ENCODE peak calls at places on chromosomes 4 and X, in seven cellular contexts. S is IMR-90, T is uterus, Q is coronary artery, V is heart right ventricle, A is fibroblast of lung, H is BE2C. L is an unnamed sample.

GRCh38 chrX:72107320-72107719 is 24.4 kb downstream of the RTL5 start:
- DNase-seq in V (no peak), H (peak; percentile 59), A (no peak), Q (no peak), S (peak; percentile 41), T (no peak), L (peak; percentile 75)

GRCh38 chrX:69179380-69179911 is 14.2 kb upstream of the PJA1 start:
- DNase-seq in T (peak; percentile 60), S (peak; percentile 29), Q (no peak), H (peak; percentile 62), A (peak; percentile 24), V (no peak), L (no peak)

GRCh38 chr4:86185659-86186058 is 174.2 kb downstream of the MAPK10 start:
- DNase-seq in H (no peak), T (no peak), A (no peak), V (no peak), S (no peak), Q (no peak), L (no peak)

GRCh38 chr4:25672756-25673155 is 17.1 kb downstream of the SLC34A2 start:
- DNase-seq in T (no peak), V (no peak), S (no peak), Q (no peak), H (no peak), A (no peak), L (no peak)

GRCh38 chr4:64465263-64465662 is 56.0 kb upstream of the TECRL start:
- DNase-seq in V (no peak), T (no peak), H (no peak), Q (no peak), A (no peak), S (no peak), L (no peak)

GRCh38 chrX:41293269-41293668 is 40.7 kb upstream of the DDX3X start:
- DNase-seq in A (no peak), Q (no peak), H (peak; percentile 20), S (no peak), V (no peak), T (no peak), L (no peak)

GRCh38 chr4:117971406-117971805 is 62.9 kb upstream of the NDST3 start:
- DNase-seq in A (no peak), V (no peak), T (no peak), Q (no peak), H (no peak), S (no peak), L (no peak)

GRCh38 chr4:6391852-6392188 is 80.6 kb downstream of the PPP2R2C start:
- DNase-seq in T (no peak), V (no peak), S (no peak), A (no peak), Q (no peak), H (no peak), L (peak; percentile 89)

GRCh38 chr4:75142850-75143249 is 209.9 kb downstream of the PARM1 start:
- DNase-seq in H (no peak), V (no peak), Q (no peak), T (no peak), A (no peak), S (peak; percentile 12), L (no peak)

GRCh38 chr4:168674077-168674747 is 177.4 kb downstream of the PALLD start:
- DNase-seq in A (peak; percentile 82), S (peak; percentile 65), V (no peak), H (peak; percentile 42), T (peak; percentile 49), Q (no peak), L (peak; percentile 38)

GRCh38 chr4:21134994-21135393 is 434.7 kb downstream of the PACRGL start:
- DNase-seq in T (no peak), H (no peak), S (no peak), A (peak; percentile 8), Q (no peak), V (no peak), L (peak; percentile 41)

GRCh38 chrX:47637546-47638195 is 7.9 kb upstream of the CFP start:
- DNase-seq in Q (no peak), V (peak; percentile 32), T (no peak), A (no peak), S (no peak), H (no peak), L (peak; percentile 63)

GRCh38 chrX:88325634-88326033 is 421.4 kb upstream of the CPXCR1 start:
- DNase-seq in H (no peak), T (no peak), Q (no peak), S (no peak), A (no peak), V (no peak), L (no peak)

GRCh38 chr4:27149541-27150212 is 289.0 kb downstream of the STIM2 start:
- DNase-seq in H (no peak), V (no peak), A (peak; percentile 7), T (no peak), Q (no peak), S (peak; percentile 37), L (peak; percentile 20)

GRCh38 chr4:169231647-169232262 is 39.0 kb downstream of the SH3RF1 start:
- DNase-seq in S (no peak), H (no peak), V (no peak), A (no peak), T (no peak), Q (no peak), L (peak; percentile 96)

GRCh38 chrX:102155806-102156179 is at the start of gene BEX5:
- DNase-seq in H (peak; percentile 21), S (no peak), V (peak; percentile 27), T (peak; percentile 62), Q (peak; percentile 74), A (no peak), L (peak; percentile 57)

DNA sequence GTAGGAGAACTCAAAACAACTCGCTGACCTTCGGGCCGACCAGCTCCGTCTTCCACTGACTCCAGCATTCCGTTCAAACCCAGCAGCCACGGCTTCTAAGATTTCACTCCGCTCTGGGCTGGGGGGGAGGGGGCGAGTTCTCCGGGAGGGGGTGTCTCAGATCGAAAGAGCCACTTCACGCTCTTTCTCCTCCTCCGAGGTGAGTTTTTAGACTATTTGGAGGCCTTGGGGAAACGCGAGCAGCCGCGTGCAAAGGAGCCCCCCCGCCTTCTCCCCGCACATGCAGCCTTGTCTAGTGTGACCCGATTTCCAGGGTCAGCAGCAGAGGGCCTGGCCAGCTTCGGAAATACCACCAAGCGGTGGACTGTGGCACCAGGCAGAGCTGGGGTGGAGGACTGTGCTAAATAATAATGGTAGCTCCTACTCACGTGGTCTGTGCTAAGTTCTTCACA is 79.2 kb upstream of the BCOR start:
- DNase-seq in H (no peak), T (peak; percentile 37), S (no peak), A (no peak), V (peak; percentile 28), Q (no peak), L (no peak)
- H3K4me3 ChIP-seq in H (peak overlapping the region; percentile 59), T (peak overlapping the region; percentile 40), S (no peak overlapping the region), A (peak overlapping the region; percentile 59), V (peak overlapping the region; percentile 65), Q (peak overlapping the region; percentile 77), L (peak overlapping the region; percentile 33)

GRCh38 chr4:144659493-144659892 is 13.5 kb downstream of the HHIP start:
- DNase-seq in A (no peak), V (no peak), T (no peak), Q (no peak), H (no peak), S (no peak), L (no peak)
- H3K4me3 ChIP-seq in A (no peak overlapping the region), V (no peak overlapping the region), T (no peak overlapping the region), Q (no peak overlapping the region), H (no peak overlapping the region), S (no peak overlapping the region), L (no peak overlapping the region)

GRCh38 chr4:98997176-98997575 is 1.7 kb downstream of the METAP1 start:
- DNase-seq in V (no peak), S (no peak), A (no peak), Q (no peak), H (no peak), T (no peak), L (peak; percentile 64)

GRCh38 chr4:98994474-98995182 is 893 bp upstream of the METAP1 start:
- DNase-seq in H (no peak), V (no peak), Q (no peak), T (no peak), S (peak; percentile 8), A (no peak), L (peak; percentile 29)

GRCh38 chr4:98993419-98994071 is 2.0 kb upstream of the METAP1 start:
- DNase-seq in S (no peak), T (peak; percentile 19), V (peak; percentile 37), Q (no peak), H (no peak), A (no peak), L (no peak)

GRCh38 chr4:98995183-98996055 is at the start of gene METAP1:
- DNase-seq in S (peak; percentile 92), H (peak; percentile 95), T (peak; percentile 95), A (peak; percentile 91), V (peak; percentile 94), Q (peak; percentile 94), L (peak; percentile 91)

DNA sequence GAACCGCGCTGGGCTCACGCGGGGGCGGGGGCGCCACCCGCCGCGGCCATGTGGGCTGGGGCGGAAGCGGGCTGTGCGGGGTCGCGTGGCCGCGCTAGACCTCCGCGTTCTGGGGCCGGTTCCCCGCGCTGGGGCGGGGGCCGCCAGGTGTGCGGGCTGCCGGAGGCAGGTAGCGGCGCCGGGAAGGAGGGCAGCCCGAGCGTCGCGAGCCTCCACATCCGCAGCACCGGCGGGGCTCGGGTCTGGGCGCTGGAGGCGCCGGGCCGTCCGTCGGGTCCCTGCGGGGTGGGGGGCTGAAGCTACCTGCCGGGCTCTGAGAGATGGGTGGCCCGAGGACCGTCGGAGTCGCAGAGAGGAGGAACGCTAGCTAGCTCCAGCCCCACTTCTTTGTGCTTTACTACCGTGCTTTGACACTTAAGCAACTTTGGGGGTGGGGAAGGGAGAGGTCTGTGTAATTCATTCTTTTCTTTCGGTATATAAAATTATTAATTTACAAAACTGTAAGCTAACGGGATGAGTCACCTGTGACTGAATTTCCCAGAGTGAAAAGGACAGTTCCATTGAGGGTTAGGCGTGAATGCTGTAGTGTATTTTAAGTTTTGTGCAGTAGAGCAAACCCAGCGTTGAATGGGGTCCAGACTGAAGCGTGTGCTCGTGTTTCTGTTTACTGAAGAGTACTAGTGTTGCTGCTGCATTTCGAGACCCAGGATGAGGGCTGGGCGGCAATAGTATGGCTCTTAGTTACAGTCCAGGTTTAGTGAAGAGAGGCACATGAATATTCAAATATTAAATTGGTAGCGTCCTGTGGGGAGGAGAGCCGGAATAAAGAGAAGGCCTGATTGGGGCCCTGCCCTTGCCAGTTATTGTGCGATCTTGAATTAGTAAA is 778 bp downstream of the METAP1 start:
- DNase-seq in A (peak; percentile 44), V (no peak), S (peak; percentile 55), T (no peak), H (no peak), Q (no peak), L (peak; percentile 56)
- H3K4me3 ChIP-seq in A (peak overlapping the region; percentile 69), V (peak overlapping the region; percentile 96), S (peak overlapping the region; percentile 98), T (peak overlapping the region; percentile 73), H (peak overlapping the region; percentile 65), Q (peak overlapping the region; percentile 84), L (peak overlapping the region; percentile 92)

DNA sequence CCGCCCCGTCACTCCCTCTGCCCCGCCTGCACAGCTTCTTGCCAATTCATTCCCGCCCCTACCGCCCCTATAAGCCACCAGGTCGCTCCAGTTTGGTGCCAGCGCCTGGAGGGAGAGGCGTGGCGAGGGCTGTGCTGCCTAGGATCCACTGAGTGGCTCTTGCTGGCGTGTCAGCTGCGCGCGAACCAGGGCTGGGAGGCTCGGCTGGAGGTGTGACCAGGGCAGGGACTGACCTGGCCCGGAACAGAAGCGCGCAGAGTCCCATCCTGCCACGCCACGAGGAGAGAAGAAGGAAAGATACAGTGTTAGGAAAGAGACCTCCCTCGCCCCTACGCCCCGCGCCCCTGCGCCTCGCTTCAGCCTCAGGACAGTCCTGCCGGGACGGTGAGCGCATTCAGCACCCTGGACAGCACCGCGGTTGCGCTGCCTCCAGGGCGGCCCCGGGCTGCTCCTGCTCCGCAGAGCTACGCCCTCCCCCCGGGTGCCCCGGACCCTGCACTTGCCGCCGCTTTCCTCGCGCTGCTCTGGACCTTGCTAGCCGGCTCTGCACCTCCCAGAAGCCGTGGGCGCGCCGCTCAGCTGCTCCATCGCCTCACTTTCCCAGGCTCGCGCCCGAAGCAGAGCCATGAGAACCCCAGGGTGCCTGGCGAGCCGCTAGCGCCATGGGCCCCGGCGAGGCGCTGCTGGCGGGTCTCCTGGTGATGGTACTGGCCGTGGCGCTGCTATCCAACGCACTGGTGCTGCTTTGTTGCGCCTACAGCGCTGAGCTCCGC is at the start of gene GPR78:
- DNase-seq in H (peak; percentile 85), S (peak; percentile 49), T (peak; percentile 41), A (peak; percentile 44), Q (no peak), V (peak; percentile 71), L (peak; percentile 9)
- H3K4me3 ChIP-seq in H (peak within 1 kb of the TSS; percentile 28), S (no peak within 1 kb of the TSS), T (no peak within 1 kb of the TSS), A (no peak within 1 kb of the TSS), Q (no peak within 1 kb of the TSS), V (no peak within 1 kb of the TSS), L (no peak within 1 kb of the TSS)

L was measured in bronchial epithelial cell.